ENCODE peak calls at places on chromosomes 13 and 19, in four cellular contexts. One of them, this sample, is unnamed.

GRCh38 chr13:41017744-41018582 is 1.2 kb downstream of the ELF1 start:
- DNase-seq in testis: no peak
- DNase-seq in adrenal gland: no peak
- DNase-seq in breast epithelium: no peak
- DNase-seq in this sample: no peak

GRCh38 chr13:32577032-32577431 is 9.2 kb upstream of the PDS5B start:
- DNase-seq in testis: no peak
- DNase-seq in breast epithelium: no peak
- DNase-seq in adrenal gland: no peak
- DNase-seq in this sample: no peak

GRCh38 chr13:95301947-95302386 is 716 bp upstream of the ABCC4 start:
- DNase-seq in breast epithelium: no peak
- DNase-seq in testis: no peak
- DNase-seq in adrenal gland: no peak
- DNase-seq in this sample: no peak

GRCh38 chr19:35379992-35380391 is 9.1 kb downstream of the GPR42 start:
- DNase-seq in testis: no peak
- DNase-seq in breast epithelium: no peak
- DNase-seq in adrenal gland: no peak
- DNase-seq in this sample: no peak

GRCh38 chr13:109314101-109314500 is 472.3 kb downstream of the IRS2 start:
- DNase-seq in breast epithelium: no peak
- DNase-seq in testis: peak; percentile 28
- DNase-seq in adrenal gland: peak; percentile 17
- DNase-seq in this sample: no peak

GRCh38 chr13:81757348-81757950 is 1416.5 kb upstream of the SPRY2 start:
- DNase-seq in testis: no peak
- DNase-seq in breast epithelium: no peak
- DNase-seq in adrenal gland: no peak
- DNase-seq in this sample: no peak

GRCh38 chr13:109945206-109945960 is 159.0 kb upstream of the IRS2 start:
- DNase-seq in adrenal gland: no peak
- DNase-seq in testis: no peak
- DNase-seq in breast epithelium: no peak
- DNase-seq in this sample: no peak

GRCh38 chr13:114136576-114136975 is 4.2 kb upstream of the RASA3 start:
- DNase-seq in testis: no peak
- DNase-seq in adrenal gland: no peak
- DNase-seq in breast epithelium: no peak
- DNase-seq in this sample: no peak

GRCh38 chr19:48683349-48683748 is 10.5 kb upstream of the NTN5 start:
- DNase-seq in testis: peak; percentile 84
- DNase-seq in breast epithelium: no peak
- DNase-seq in adrenal gland: peak; percentile 68
- DNase-seq in this sample: no peak

GRCh38 chr13:98975822-98976261 is 2.0 kb downstream of the DOCK9 start:
- DNase-seq in testis: no peak
- DNase-seq in breast epithelium: no peak
- DNase-seq in adrenal gland: no peak
- DNase-seq in this sample: no peak

GRCh38 chr13:46571189-46571901 is 18.4 kb downstream of the LRCH1 start:
- DNase-seq in breast epithelium: no peak
- DNase-seq in testis: no peak
- DNase-seq in adrenal gland: no peak
- DNase-seq in this sample: no peak

GRCh38 chr19:1384085-1384462 is 367 bp downstream of the NDUFS7 start:
- DNase-seq in breast epithelium: no peak
- DNase-seq in adrenal gland: no peak
- DNase-seq in testis: no peak
- DNase-seq in this sample: no peak
- TF ChIP-seq POLR2A in breast epithelium: no peak
- TF ChIP-seq POLR2A in adrenal gland: no peak
- TF ChIP-seq POLR2A in testis: no peak
- TF ChIP-seq POLR2A in this sample: no peak

DNA sequence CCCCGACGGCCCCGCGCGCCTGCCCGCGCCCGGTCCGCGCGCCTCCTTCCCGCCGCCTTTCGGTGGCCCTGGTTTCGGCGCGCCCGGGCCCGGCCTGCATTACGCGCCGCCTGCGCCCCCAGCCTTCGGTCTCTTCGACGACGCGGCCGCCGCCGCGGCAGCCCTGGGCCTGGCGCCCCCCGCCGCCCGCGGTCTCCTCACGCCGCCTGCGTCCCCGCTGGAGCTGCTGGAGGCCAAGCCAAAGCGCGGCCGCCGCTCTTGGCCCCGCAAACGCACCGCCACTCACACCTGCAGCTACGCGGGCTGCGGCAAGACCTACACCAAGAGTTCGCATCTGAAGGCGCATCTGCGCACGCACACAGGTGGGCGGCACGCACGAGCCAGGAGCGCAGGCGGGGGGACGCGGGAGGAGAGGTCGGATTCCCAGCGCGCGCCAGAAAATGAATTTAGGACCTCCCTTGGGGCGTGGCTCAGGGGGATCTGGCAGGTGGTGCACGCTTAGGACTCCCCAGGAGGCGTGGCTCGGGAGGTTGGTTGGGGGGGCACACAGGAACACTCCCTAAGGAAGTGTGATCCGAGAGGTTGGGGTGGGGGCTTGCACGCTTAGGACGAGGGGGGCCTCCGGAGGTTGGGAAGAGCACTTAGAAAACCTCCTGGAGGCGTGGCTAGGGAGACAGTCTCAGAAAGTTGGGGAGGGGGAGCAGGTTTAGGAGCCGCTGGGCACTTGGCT is 1.2 kb downstream of the KLF2 start:
- DNase-seq in adrenal gland: peak; percentile 43
- DNase-seq in breast epithelium: no peak
- DNase-seq in testis: peak; percentile 66
- DNase-seq in this sample: no peak
- TF ChIP-seq POLR2A in adrenal gland: no peak
- TF ChIP-seq POLR2A in breast epithelium: no peak
- TF ChIP-seq POLR2A in testis: no peak
- TF ChIP-seq POLR2A in this sample: no peak

DNA sequence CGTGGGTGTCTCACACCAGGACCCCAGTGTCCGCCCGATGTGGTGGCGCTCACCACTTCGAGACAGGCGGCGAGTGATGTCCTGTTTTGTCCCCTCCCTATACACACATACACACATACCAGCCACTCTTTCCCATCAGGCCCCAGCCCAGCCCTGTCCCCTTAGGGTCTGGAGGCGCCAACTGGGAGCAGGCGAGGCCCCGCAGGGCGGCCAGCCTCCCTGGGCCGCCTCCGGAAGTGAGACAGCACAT is 38.1 kb upstream of the NANOS3 start:
- DNase-seq in adrenal gland: no peak
- DNase-seq in testis: no peak
- DNase-seq in breast epithelium: no peak
- DNase-seq in this sample: no peak
- TF ChIP-seq POLR2A in adrenal gland: peak; percentile 46
- TF ChIP-seq POLR2A in testis: no peak
- TF ChIP-seq POLR2A in breast epithelium: no peak
- TF ChIP-seq POLR2A in this sample: no peak

DNA sequence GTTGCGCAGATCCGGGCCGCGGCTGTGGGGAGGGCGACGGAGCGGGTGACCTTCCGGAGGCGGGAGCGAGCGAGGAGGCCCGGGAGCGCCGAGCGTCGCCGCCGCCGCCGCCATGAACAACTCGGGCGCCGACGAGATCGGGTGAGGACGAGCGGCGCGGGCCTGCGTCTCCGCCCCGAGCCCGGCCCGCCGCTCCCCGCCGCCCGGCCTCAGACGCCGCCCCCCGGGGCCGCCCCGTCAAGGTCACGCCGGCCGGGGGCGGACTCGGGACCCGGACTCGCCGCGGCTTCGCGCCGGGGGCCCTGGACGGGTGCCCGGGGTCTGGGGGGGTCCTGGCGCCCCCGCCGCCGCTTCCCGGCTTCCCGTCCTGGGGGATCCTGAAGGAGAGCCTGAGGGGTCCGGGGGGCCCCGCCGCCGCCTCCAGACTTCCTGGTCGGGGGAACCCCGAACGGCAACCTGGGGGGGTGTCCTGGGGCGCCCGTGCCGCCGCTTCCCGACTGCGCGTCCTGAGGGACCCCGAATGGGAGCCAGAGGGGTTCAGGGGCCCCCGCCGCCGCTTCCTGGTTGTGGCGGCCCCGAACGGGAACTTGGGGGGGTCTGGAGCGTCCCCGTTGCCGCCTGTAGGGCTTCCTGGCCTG is 395 bp downstream of the DAZAP1 start:
- DNase-seq in breast epithelium: no peak
- DNase-seq in adrenal gland: peak; percentile 46
- DNase-seq in testis: no peak
- DNase-seq in this sample: no peak
- TF ChIP-seq POLR2A in breast epithelium: no peak
- TF ChIP-seq POLR2A in adrenal gland: peak; percentile 67
- TF ChIP-seq POLR2A in testis: no peak
- TF ChIP-seq POLR2A in this sample: no peak

GRCh38 chr19:2413629-2414028 is 13.8 kb downstream of the TIMM13 start:
- DNase-seq in adrenal gland: no peak
- DNase-seq in breast epithelium: no peak
- DNase-seq in testis: no peak
- DNase-seq in this sample: no peak

GRCh38 chr19:2417881-2418406 is 9.4 kb downstream of the TIMM13 start:
- DNase-seq in breast epithelium: no peak
- DNase-seq in testis: no peak
- DNase-seq in adrenal gland: no peak
- DNase-seq in this sample: no peak

GRCh38 chr19:2415973-2416319 is 11.4 kb downstream of the TIMM13 start:
- DNase-seq in testis: no peak
- DNase-seq in breast epithelium: no peak
- DNase-seq in adrenal gland: no peak
- DNase-seq in this sample: no peak

GRCh38 chr19:2415281-2415972 is 12.0 kb downstream of the TIMM13 start:
- DNase-seq in testis: no peak
- DNase-seq in breast epithelium: no peak
- DNase-seq in adrenal gland: no peak
- DNase-seq in this sample: no peak

GRCh38 chr19:2416321-2417097 is 10.9 kb downstream of the TIMM13 start:
- DNase-seq in testis: no peak
- DNase-seq in adrenal gland: no peak
- DNase-seq in breast epithelium: no peak
- DNase-seq in this sample: no peak
- TF ChIP-seq POLR2A in testis: no peak
- TF ChIP-seq POLR2A in adrenal gland: no peak
- TF ChIP-seq POLR2A in breast epithelium: no peak
- TF ChIP-seq POLR2A in this sample: no peak

DNA sequence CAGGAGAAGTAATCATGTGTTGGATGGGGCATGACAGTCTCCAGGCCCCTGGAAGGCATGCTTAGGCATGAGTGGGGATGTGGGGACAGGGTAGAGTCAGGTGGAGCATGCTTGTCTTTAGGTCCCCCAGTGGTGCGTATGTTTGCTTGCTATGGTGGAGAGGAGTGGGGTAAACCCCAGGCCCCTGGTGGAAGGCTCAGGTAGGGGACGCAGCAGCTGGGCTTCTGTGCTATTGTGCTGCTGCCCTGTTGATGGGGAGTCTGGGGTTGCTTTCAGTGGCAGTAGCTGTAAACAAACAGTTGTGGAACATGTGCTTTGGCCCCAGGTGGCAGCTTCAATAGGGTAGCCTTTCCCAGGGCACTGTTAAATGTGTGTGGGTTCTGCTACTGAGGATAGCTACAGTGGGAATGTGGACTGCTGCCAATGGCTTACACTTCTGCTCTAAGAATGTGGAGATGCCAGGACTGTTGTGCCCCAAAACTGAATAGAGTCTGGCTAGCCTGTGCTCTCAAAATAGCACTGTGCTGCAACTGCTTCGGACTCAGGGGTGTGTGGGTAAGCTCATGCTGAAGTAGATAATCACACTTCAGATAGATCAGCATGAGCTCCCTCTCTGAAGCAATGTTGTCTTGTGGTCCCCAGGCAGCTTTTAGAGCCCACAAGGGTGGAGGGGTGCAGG is 1257.3 kb downstream of the DIAPH3 start:
- DNase-seq in breast epithelium: no peak
- DNase-seq in testis: no peak
- DNase-seq in adrenal gland: no peak
- DNase-seq in this sample: no peak
- TF ChIP-seq POLR2A in breast epithelium: no peak
- TF ChIP-seq POLR2A in testis: no peak
- TF ChIP-seq POLR2A in adrenal gland: no peak
- TF ChIP-seq POLR2A in this sample: no peak

This sample was measured in prostate gland.